ENCODE peak calls at places on chromosomes 11 and 22, in six cellular contexts. K is GM23248, C is MM.1S, M is OCI-LY7, Q is Karpas-422, V is IMR-90. U is an unnamed sample.

GRCh38 chr22:32932176-32932575 is 126.0 kb downstream of the SYN3 start:
- DNase-seq in M (no peak), Q (no peak), V (peak), K (peak), C (no peak), U (peak)

GRCh38 chr22:39184586-39185577 is 32.4 kb upstream of the CBX7 start:
- DNase-seq in M (no peak), Q (no peak), C (no peak), V (no peak), K (peak), U (peak)

GRCh38 chr22:41028841-41029240 is 63.6 kb upstream of the EP300 start:
- DNase-seq in M (no peak), K (peak), Q (no peak), C (no peak), V (peak), U (peak)

GRCh38 chr11:32400196-32400595 is 35.1 kb downstream of the WT1 start:
- DNase-seq in Q (no peak), V (peak), C (no peak), M (no peak), K (peak), U (peak)

GRCh38 chr22:27796829-27797792 is 4.4 kb downstream of the MN1 start:
- DNase-seq in M (no peak), K (no peak), V (no peak), C (no peak), Q (no peak), U (no peak)

GRCh38 chr22:42919199-42919598 is 62.1 kb upstream of the ARFGAP3 start:
- DNase-seq in M (no peak), V (no peak), C (no peak), K (peak), Q (no peak), U (peak)

GRCh38 chr11:94740083-94740974 is 27.8 kb upstream of the AMOTL1 start:
- DNase-seq in K (peak), Q (no peak), V (no peak), M (no peak), C (peak), U (peak)

GRCh38 chr22:22710719-22711531 is 66.5 kb downstream of the GGTLC2 start:
- DNase-seq in V (peak), M (peak), Q (peak), C (peak), K (peak), U (peak)

GRCh38 chr11:110069158-110069737 is 23.9 kb upstream of the ZC3H12C start:
- DNase-seq in C (no peak), Q (no peak), V (peak), K (peak), M (no peak), U (peak)

GRCh38 chr11:128599729-128600128 is 12.4 kb upstream of the ETS1 start:
- DNase-seq in K (peak), C (no peak), Q (no peak), V (peak), M (no peak), U (peak)

GRCh38 chr22:37165940-37166674 is 16.4 kb upstream of the IL2RB start:
- DNase-seq in K (no peak), M (no peak), C (no peak), Q (no peak), V (no peak), U (no peak)

GRCh38 chr11:9070740-9071476 is 20.5 kb downstream of the SCUBE2 start:
- DNase-seq in V (no peak), K (no peak), Q (no peak), C (no peak), M (no peak), U (no peak)

GRCh38 chr11:111878385-111878765 is 590 bp downstream of the FDXACB1 start:
- DNase-seq in V (peak), C (peak), K (peak), Q (no peak), M (no peak), U (no peak)

GRCh38 chr11:102468636-102469195 is 16.2 kb upstream of the TMEM123 start:
- DNase-seq in Q (no peak), K (peak), V (no peak), M (no peak), C (peak), U (no peak)

GRCh38 chr22:27238935-27239510 is 562.5 kb downstream of the MN1 start:
- DNase-seq in K (peak), V (peak), M (no peak), Q (no peak), C (no peak), U (peak)

GRCh38 chr11:126229782-126230540 is 18.4 kb downstream of the FAM118B start:
- DNase-seq in C (no peak), V (peak), Q (no peak), K (peak), M (no peak), U (no peak)

DNA sequence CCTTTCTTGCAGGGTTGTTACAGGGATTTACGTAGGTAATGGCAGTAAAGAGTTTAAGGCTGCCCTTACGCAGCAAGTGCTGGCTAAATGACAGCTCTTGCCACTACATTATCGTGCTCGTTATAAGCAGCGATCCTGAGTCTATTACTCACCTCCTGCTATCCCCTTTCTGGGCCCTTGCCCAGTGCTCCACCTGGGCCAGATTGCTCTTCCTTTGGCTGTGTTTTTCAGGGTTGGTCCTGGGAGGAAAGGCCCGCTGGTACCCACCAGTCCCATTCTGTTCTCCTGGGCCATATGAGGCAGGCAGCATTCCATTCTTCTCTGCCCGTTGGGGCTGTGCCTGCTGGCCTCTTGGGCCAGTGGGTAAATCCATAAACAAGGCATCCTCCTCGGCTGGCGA is 87.5 kb downstream of the C11orf58 start:
- DNase-seq in V (no peak), K (no peak), Q (no peak), C (no peak), M (no peak), U (no peak)
- H2AFZ ChIP-seq in V (no peak), K (no peak), Q (peak), C (no peak), M (no peak), U (no peak)

GRCh38 chr11:69483696-69484426 is 2.4 kb downstream of the LINC01488 start:
- DNase-seq in C (no peak), Q (no peak), V (no peak), M (no peak), K (no peak), U (no peak)
- H3K4me3 ChIP-seq in C (no peak), Q (no peak), V (no peak), M (no peak), K (no peak), U (no peak)

GRCh38 chr11:73157141-73158010 is 15.3 kb upstream of the FCHSD2 start:
- DNase-seq in K (peak), C (peak), M (peak), Q (peak), V (peak), U (peak)
- H2AFZ ChIP-seq in K (peak), C (peak), M (peak), Q (no peak), V (peak), U (no peak)

DNA sequence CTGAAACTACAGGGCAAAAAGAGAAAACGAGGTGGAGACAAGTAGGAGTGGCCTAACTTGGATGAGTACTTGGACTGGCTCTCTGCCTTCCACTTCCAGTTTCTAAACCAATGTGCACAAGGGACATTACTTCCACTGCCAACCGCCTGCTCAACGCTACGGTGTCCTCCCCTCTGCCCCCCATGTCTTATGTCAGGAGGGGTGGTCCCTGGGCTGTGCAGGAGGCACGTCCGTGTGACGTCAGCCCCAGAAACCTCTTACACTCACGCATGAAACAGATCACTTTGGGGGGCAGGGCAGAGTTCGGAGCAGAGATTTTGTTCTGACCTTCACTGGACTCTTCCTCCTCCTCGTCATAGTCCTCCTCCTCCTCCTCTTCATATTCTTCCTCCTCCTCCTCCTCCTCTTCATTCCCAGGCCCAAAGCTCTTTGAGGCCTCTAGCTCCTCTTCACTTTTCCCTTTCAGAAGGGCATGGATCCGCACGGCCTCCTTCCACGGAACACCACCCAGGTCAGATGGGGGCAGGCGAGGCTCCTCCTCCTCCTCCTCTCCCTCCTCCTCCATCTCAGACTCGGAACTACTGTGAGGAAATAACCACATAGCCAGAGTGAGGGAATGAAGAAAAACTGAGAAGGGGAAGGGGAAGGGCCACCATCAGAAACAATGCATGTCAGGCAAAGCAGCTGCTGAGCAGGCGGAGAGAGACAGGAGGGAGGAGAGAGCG is 57.4 kb upstream of the BID start:
- DNase-seq in K (peak), Q (no peak), C (no peak), V (no peak), M (no peak), U (no peak)
- H3K4me3 ChIP-seq in K (peak), Q (no peak), C (no peak), V (no peak), M (no peak), U (peak)

DNA sequence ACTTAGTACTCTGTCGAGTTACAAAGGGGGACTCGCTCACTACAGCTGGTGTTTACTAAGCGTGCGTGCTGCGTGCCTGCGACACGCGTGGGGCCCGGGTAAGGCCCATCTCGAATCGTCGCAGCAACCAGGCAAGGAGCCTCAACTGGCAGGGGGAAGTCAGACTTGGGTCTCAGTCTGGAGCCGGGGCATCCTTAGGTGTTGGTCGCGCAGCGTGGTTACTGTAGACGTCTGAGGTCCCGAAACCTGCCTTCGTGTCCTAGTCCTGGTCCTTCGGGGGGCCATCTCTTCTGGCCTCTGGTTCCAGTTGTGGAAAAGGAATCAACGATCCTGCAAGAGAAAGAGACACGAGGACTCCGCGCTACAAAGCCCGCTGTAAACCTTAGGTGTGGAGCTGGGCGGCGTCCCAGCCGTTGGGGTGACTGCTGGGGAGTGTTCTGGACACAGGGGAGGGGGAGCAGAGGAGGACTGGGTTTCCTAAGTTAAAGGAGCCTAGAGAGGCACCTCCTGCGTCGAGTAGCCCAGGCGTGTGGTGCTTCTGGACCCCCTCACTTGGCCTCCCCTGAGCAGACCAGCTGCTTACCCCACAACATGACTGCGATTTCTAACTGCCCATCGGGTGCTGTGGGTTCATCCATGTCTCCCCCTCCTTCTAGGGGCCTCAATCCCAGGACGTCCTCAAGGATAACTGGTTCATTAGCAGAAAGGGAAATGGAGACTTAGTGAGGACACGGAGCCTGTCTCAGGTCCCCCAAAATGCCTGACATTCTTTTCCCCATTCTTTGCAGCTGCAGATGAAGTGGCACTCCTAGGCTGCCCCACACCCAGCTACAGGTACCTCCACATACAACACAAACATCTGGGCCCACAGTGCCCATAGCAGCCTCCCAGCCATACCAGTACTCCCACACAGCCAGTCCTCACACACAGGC is 4.9 kb upstream of the WNT11 start:
- DNase-seq in V (no peak), M (no peak), K (no peak), C (no peak), Q (no peak), U (no peak)
- H2AFZ ChIP-seq in V (peak), M (no peak), K (no peak), C (no peak), Q (no peak), U (no peak)

DNA sequence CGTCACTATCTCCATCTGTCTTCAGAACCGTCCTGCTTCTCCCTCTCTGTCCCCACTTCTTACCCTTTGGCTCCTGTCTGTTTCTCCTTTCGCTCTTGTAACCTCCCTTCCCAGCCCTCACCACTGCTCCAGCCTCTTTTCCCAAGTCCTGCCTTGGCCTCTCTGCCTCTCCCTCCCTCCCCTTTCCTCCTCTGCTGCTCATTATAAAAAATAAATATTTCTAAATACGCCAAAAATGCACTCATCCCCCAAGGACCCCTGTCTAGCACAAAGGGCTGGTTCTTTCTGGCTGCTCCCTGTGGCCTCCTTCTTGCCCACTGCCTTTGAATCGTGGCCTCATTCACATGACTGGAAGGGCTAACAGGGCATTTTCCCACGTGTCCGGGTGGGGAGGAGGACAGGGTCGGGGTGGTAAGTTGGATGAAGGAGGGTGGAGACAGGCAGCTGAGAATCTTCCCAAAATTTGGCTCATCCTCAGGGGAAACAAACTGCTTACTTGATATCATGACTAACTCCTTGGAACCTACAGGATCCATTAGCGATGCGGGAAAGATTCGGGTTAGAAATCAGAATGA is 26.4 kb upstream of the OAF start:
- DNase-seq in K (peak), V (no peak), M (no peak), C (no peak), Q (no peak), U (no peak)
- H3K4me3 ChIP-seq in K (no peak), V (no peak), M (no peak), C (no peak), Q (no peak), U (no peak)

DNA sequence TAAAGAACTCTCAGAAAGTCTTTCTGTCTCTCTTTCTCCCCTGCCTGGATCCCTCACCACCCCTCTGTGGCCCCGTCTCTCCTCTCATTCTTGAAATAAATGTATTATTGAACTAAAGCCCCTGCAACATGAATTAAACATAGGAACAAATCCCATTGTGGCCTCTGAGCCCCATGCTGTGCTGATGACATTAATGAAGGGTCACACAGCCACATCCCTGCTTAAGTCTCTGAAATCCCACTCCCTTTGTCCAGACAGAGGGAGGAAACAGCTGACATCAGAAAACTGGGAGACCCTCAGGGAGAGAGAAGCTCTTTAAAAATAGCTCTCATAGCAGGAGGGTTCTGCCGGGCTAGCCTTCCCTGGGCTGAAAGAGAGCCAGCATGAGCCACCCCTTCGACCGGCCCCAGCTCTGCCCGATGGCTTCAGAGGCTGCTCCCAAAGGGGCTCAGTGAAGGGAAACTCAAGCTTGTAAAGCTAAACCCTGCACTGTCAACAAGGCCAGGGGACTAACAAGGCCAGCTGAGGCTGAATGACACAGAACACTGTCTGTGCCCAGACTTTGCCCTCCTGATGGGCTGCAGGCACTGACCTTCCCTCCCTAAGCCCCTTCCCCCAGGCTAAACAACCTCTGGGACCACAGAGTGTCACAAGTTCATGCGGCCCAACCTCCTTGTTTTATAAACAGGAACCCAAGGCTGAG is 164.0 kb downstream of the CHST1 start:
- DNase-seq in C (no peak), K (no peak), V (no peak), Q (no peak), M (no peak), U (no peak)
- H2AFZ ChIP-seq in C (no peak), K (no peak), V (no peak), Q (no peak), M (no peak), U (no peak)

DNA sequence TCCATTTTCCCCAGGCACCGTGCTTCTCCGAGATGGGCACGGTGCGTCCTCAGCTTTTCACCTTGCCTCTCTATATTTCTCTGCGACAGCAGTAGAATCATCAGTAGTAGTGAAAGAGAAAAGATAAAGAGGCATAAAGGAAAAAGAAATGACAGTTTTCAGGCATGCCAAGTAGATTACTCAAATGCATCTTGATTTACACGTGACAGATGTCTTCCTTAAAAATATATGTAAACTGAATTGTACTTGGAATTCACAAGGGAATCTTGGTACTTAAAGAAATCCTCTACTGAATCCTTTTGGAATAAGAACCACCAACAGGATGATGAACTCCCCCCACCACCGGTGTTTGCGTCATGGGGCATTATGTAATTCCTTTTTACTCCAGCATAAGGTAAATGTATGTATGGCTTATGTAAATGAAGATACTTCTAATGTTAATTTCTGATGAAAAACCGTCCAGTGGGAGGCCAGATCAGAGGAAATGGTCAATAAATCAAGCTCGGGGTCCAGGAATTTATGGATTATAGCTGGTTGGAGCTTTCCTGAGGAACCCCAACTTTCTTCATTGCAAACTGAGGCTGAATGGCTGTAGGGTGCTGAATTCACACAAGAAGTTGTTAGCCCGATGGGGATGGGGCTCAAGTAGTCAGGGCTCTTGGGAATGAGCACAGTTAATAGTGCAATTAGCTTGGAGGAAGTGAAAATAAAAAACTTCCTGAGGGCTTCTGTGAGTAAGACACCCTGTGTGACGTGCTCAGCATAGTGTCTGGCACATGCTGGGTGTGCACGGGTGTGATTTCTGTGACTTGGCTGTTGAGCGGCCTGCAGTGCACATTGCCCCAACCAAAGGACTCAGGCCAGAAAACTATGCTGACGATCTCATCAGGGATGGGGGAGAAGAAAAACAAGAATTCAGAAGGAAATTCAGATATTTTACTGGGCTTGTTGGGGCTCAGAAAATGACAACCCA is 630.4 kb downstream of the OPCML start:
- DNase-seq in K (peak), Q (no peak), V (no peak), M (no peak), C (no peak), U (no peak)
- H3K4me3 ChIP-seq in K (no peak), Q (no peak), V (no peak), M (no peak), C (no peak), U (no peak)

U was measured in mesenchymal stem cell.